ENCODE peak calls at places on chromosomes 6 and 20, in six cellular contexts. One of them, this sample, is unnamed. For H3K4me1, the result is how much of the 10 kb centered on the place peaks cover.

GRCh38 chr6:47299965-47300364 is 9.7 kb downstream of the TNFRSF21 start:
- DNase-seq in PC-3: no peak
- DNase-seq in GM23338: no peak
- DNase-seq in breast epithelium: no peak
- DNase-seq in heart right ventricle: no peak
- DNase-seq in A549: no peak
- DNase-seq in this sample: no peak

GRCh38 chr20:50645253-50646068 is 45.9 kb downstream of the RIPOR3 start:
- DNase-seq in A549: peak
- DNase-seq in heart right ventricle: peak
- DNase-seq in breast epithelium: no peak
- DNase-seq in GM23338: peak
- DNase-seq in PC-3: peak
- DNase-seq in this sample: no peak

GRCh38 chr6:162899148-162899547 is 171.4 kb downstream of the PACRG start:
- DNase-seq in GM23338: no peak
- DNase-seq in PC-3: no peak
- DNase-seq in A549: no peak
- DNase-seq in breast epithelium: no peak
- DNase-seq in heart right ventricle: no peak
- DNase-seq in this sample: no peak

GRCh38 chr6:12024715-12025434 is 12.8 kb downstream of the HIVEP1 start:
- DNase-seq in A549: no peak
- DNase-seq in breast epithelium: no peak
- DNase-seq in GM23338: no peak
- DNase-seq in PC-3: peak
- DNase-seq in heart right ventricle: no peak
- DNase-seq in this sample: no peak

GRCh38 chr6:169656626-169657610 is 44.9 kb downstream of the WDR27 start:
- DNase-seq in A549: no peak
- DNase-seq in heart right ventricle: no peak
- DNase-seq in breast epithelium: no peak
- DNase-seq in GM23338: no peak
- DNase-seq in PC-3: no peak
- DNase-seq in this sample: no peak

GRCh38 chr6:107999341-107999740 is 41.3 kb upstream of the SEC63 start:
- DNase-seq in breast epithelium: no peak
- DNase-seq in GM23338: no peak
- DNase-seq in A549: no peak
- DNase-seq in heart right ventricle: no peak
- DNase-seq in PC-3: no peak
- DNase-seq in this sample: no peak

GRCh38 chr6:40693767-40694166 is 106.6 kb upstream of the LRFN2 start:
- DNase-seq in breast epithelium: no peak
- DNase-seq in A549: no peak
- DNase-seq in PC-3: no peak
- DNase-seq in heart right ventricle: no peak
- DNase-seq in GM23338: no peak
- DNase-seq in this sample: no peak

GRCh38 chr6:138577151-138577915 is 78.0 kb upstream of the NHSL1 start:
- DNase-seq in A549: no peak
- DNase-seq in GM23338: no peak
- DNase-seq in PC-3: no peak
- DNase-seq in heart right ventricle: no peak
- DNase-seq in breast epithelium: no peak
- DNase-seq in this sample: no peak

GRCh38 chr6:39665871-39666270 is 59.3 kb downstream of the KIF6 start:
- DNase-seq in PC-3: no peak
- DNase-seq in breast epithelium: no peak
- DNase-seq in A549: no peak
- DNase-seq in GM23338: no peak
- DNase-seq in heart right ventricle: no peak
- DNase-seq in this sample: no peak

GRCh38 chr6:13006578-13007300 is 290.2 kb downstream of the PHACTR1 start:
- DNase-seq in heart right ventricle: no peak
- DNase-seq in A549: no peak
- DNase-seq in PC-3: peak
- DNase-seq in GM23338: no peak
- DNase-seq in breast epithelium: no peak
- DNase-seq in this sample: no peak

GRCh38 chr6:115830895-115831294 is 229.8 kb downstream of the FRK start:
- DNase-seq in A549: peak
- DNase-seq in breast epithelium: no peak
- DNase-seq in PC-3: peak
- DNase-seq in GM23338: no peak
- DNase-seq in heart right ventricle: no peak
- DNase-seq in this sample: no peak

GRCh38 chr6:42431356-42431755 is 20.4 kb downstream of the TRERF1 start:
- DNase-seq in A549: no peak
- DNase-seq in PC-3: no peak
- DNase-seq in breast epithelium: no peak
- DNase-seq in heart right ventricle: no peak
- DNase-seq in GM23338: no peak
- DNase-seq in this sample: no peak

GRCh38 chr6:64930664-64931063 is 776.4 kb downstream of the EYS start:
- DNase-seq in PC-3: no peak
- DNase-seq in GM23338: no peak
- DNase-seq in breast epithelium: no peak
- DNase-seq in A549: no peak
- DNase-seq in heart right ventricle: no peak
- DNase-seq in this sample: no peak

GRCh38 chr6:81767163-81768000 is 14.9 kb upstream of the TENT5A start:
- DNase-seq in PC-3: peak
- DNase-seq in heart right ventricle: no peak
- DNase-seq in breast epithelium: no peak
- DNase-seq in A549: peak
- DNase-seq in GM23338: peak
- DNase-seq in this sample: no peak

GRCh38 chr6:168371989-168372711 is 52.6 kb upstream of the DACT2 start:
- DNase-seq in breast epithelium: no peak
- DNase-seq in GM23338: no peak
- DNase-seq in PC-3: no peak
- DNase-seq in heart right ventricle: no peak
- DNase-seq in A549: no peak
- DNase-seq in this sample: no peak

GRCh38 chr20:36182604-36183154 is 28.1 kb downstream of the EPB41L1 start:
- DNase-seq in PC-3: no peak
- DNase-seq in breast epithelium: no peak
- DNase-seq in GM23338: no peak
- DNase-seq in heart right ventricle: no peak
- DNase-seq in A549: no peak
- DNase-seq in this sample: no peak

GRCh38 chr6:14472964-14473363 is 355.4 kb downstream of the CD83 start:
- DNase-seq in heart right ventricle: peak
- DNase-seq in GM23338: no peak
- DNase-seq in breast epithelium: no peak
- DNase-seq in A549: no peak
- DNase-seq in PC-3: no peak
- DNase-seq in this sample: no peak

GRCh38 chr6:18380165-18380564 is 7.0 kb upstream of the RNF144B start:
- DNase-seq in breast epithelium: no peak
- DNase-seq in A549: no peak
- DNase-seq in PC-3: peak
- DNase-seq in heart right ventricle: no peak
- DNase-seq in GM23338: no peak
- DNase-seq in this sample: no peak

DNA sequence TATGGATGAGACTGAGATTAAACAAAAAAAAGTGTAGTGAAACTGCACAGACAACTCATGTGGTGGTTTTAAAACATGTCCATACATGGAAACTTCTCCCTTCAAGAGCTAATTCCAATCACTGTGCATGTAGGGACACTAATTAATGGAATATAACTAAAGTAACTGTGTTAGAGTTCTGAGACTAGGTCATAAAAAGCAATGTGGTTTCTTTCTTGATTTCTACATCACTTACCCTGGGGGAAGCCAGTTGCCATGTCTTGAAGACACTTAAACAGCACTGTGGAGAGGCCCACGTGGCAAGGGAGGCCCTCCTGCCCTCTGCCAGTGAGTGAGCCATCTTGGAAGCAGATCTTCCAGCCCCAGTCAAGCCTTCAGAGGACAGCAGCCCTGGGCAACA is 118.2 kb upstream of the DST start:
- DNase-seq in A549: no peak
- DNase-seq in PC-3: no peak
- DNase-seq in breast epithelium: no peak
- DNase-seq in GM23338: no peak
- DNase-seq in heart right ventricle: no peak
- DNase-seq in this sample: no peak
- H3K4me1 ChIP-seq in A549: half or more
- H3K4me1 ChIP-seq in PC-3: under half
- H3K4me1 ChIP-seq in breast epithelium: under half
- H3K4me1 ChIP-seq in GM23338: half or more
- H3K4me1 ChIP-seq in heart right ventricle: under half
- H3K4me1 ChIP-seq in this sample: under half

GRCh38 chr6:37634238-37634826 is 63.4 kb downstream of the MDGA1 start:
- DNase-seq in breast epithelium: no peak
- DNase-seq in PC-3: no peak
- DNase-seq in A549: no peak
- DNase-seq in GM23338: no peak
- DNase-seq in heart right ventricle: no peak
- DNase-seq in this sample: no peak

GRCh38 chr6:37633581-37634237 is 64.0 kb downstream of the MDGA1 start:
- DNase-seq in breast epithelium: no peak
- DNase-seq in A549: no peak
- DNase-seq in GM23338: no peak
- DNase-seq in heart right ventricle: no peak
- DNase-seq in PC-3: no peak
- DNase-seq in this sample: no peak

GRCh38 chr6:37631295-37631694 is 66.4 kb downstream of the MDGA1 start:
- DNase-seq in GM23338: no peak
- DNase-seq in heart right ventricle: no peak
- DNase-seq in A549: no peak
- DNase-seq in breast epithelium: no peak
- DNase-seq in PC-3: no peak
- DNase-seq in this sample: no peak

GRCh38 chr6:37632291-37632690 is 65.4 kb downstream of the MDGA1 start:
- DNase-seq in PC-3: no peak
- DNase-seq in heart right ventricle: no peak
- DNase-seq in A549: no peak
- DNase-seq in GM23338: no peak
- DNase-seq in breast epithelium: no peak
- DNase-seq in this sample: no peak

DNA sequence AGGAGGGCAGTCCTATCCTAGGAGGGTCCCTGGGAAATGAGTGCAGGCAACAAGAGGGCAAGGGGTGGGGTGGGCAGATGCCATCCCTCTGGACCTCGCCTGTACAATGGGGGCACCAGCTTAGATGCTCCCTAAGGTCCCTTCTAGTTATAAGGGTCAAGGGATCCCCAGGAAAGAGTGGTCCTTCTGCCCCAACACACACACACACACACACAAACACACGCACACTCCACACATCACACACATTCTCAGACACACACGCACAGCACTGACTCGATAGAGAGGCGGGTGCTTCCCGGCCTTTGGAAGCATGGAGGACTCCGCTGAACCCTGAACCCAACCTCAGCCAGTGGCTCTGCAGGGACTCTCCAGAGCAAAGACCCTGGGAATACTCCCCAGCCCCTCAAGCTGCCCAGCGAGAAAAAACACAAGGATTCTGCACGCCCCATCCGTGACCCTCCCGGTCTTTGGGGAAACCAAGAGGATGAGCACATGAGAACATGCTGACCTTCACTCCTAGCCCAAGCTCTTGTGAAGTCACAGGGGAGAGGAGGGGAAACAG is 64.6 kb downstream of the MDGA1 start:
- DNase-seq in breast epithelium: no peak
- DNase-seq in A549: no peak
- DNase-seq in GM23338: no peak
- DNase-seq in heart right ventricle: peak
- DNase-seq in PC-3: no peak
- DNase-seq in this sample: no peak
- H3K4me1 ChIP-seq in breast epithelium: under half
- H3K4me1 ChIP-seq in A549: under half
- H3K4me1 ChIP-seq in GM23338: under half
- H3K4me1 ChIP-seq in heart right ventricle: under half
- H3K4me1 ChIP-seq in PC-3: under half
- H3K4me1 ChIP-seq in this sample: under half

GRCh38 chr6:44227138-44227770 is 3.9 kb downstream of the SLC29A1 start:
- DNase-seq in PC-3: no peak
- DNase-seq in A549: no peak
- DNase-seq in breast epithelium: no peak
- DNase-seq in heart right ventricle: no peak
- DNase-seq in GM23338: peak
- DNase-seq in this sample: no peak

GRCh38 chr6:44229376-44230033 is 6.1 kb downstream of the SLC29A1 start:
- DNase-seq in breast epithelium: no peak
- DNase-seq in PC-3: no peak
- DNase-seq in GM23338: no peak
- DNase-seq in heart right ventricle: peak
- DNase-seq in A549: no peak
- DNase-seq in this sample: no peak

GRCh38 chr6:44228433-44228832 is 5.0 kb downstream of the SLC29A1 start:
- DNase-seq in heart right ventricle: no peak
- DNase-seq in GM23338: no peak
- DNase-seq in breast epithelium: no peak
- DNase-seq in PC-3: no peak
- DNase-seq in A549: no peak
- DNase-seq in this sample: no peak

GRCh38 chr6:44228836-44229235 is 5.4 kb downstream of the SLC29A1 start:
- DNase-seq in heart right ventricle: no peak
- DNase-seq in breast epithelium: no peak
- DNase-seq in GM23338: no peak
- DNase-seq in PC-3: no peak
- DNase-seq in A549: no peak
- DNase-seq in this sample: no peak

GRCh38 chr6:44228031-44228430 is 4.6 kb downstream of the SLC29A1 start:
- DNase-seq in breast epithelium: no peak
- DNase-seq in A549: no peak
- DNase-seq in GM23338: no peak
- DNase-seq in heart right ventricle: no peak
- DNase-seq in PC-3: no peak
- DNase-seq in this sample: no peak
- H3K4me1 ChIP-seq in breast epithelium: under half
- H3K4me1 ChIP-seq in A549: under half
- H3K4me1 ChIP-seq in GM23338: under half
- H3K4me1 ChIP-seq in heart right ventricle: under half
- H3K4me1 ChIP-seq in PC-3: under half
- H3K4me1 ChIP-seq in this sample: under half

DNA sequence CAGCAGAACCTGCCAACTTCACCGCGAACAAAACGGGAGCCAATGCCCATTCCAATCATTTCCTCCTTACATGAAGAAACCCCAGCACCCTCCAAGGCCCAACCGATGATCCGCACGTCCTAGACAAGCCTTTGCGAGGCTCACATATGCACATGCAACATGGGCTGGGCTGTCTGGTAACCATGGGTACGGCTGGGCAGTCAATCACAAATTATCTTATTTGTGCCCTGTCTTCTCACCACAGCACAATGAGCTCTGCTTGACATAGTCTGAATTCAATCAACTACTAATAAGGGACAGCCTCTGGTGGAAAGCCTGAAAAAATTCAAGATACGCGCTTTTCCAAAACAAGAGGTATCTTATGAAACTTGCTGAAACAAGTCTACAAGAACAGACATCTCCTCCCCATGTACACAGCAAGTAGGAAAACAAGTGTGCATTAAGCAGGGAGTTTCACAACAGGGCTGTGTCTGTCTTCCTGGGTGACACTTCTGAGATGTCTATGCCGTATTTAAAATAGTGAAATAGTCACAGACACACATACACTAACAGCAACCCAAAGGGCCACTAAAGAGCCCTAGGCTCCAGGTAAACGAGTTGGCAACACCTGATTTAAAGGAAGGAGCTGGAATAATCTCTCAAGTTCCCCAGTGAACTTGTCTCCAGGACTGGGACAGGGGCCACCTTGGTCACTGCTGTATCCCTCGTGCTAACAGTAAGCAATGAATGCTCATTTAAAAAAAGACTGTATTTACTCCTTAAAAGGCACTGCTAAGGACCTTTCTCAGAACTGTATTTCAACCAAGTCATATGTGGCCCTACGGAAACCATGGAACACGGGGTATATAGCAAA is 1.5 kb downstream of the DIDO1 start:
- DNase-seq in PC-3: peak
- DNase-seq in heart right ventricle: no peak
- DNase-seq in A549: peak
- DNase-seq in GM23338: no peak
- DNase-seq in breast epithelium: no peak
- DNase-seq in this sample: no peak
- H3K4me1 ChIP-seq in PC-3: under half
- H3K4me1 ChIP-seq in heart right ventricle: under half
- H3K4me1 ChIP-seq in A549: half or more
- H3K4me1 ChIP-seq in GM23338: half or more
- H3K4me1 ChIP-seq in breast epithelium: half or more
- H3K4me1 ChIP-seq in this sample: under half

This sample was measured in neuronal stem cell.